ENCODE peak calls at places on chromosomes 2 and 18, in four cellular contexts. One of them, this sample, is unnamed.
A peak's percentile ranks its signal among the peaks of the same experiment; 100 is the strongest.

GRCh38 chr2:49861821-49862220 is 707.5 kb upstream of the FSHR start:
- DNase-seq in WTC11: no peak
- DNase-seq in bronchial epithelial cell: peak; percentile 1
- DNase-seq in AG04450: no peak
- DNase-seq in this sample: no peak

GRCh38 chr2:74119324-74119723 is 28.4 kb downstream of the BOLA3 start:
- DNase-seq in WTC11: no peak
- DNase-seq in bronchial epithelial cell: no peak
- DNase-seq in AG04450: no peak
- DNase-seq in this sample: no peak

GRCh38 chr2:163247151-163247872 is 408.7 kb upstream of the KCNH7 start:
- DNase-seq in WTC11: no peak
- DNase-seq in bronchial epithelial cell: no peak
- DNase-seq in AG04450: no peak
- DNase-seq in this sample: no peak

GRCh38 chr2:68911246-68911645 is 40.0 kb upstream of the BMP10 start:
- DNase-seq in WTC11: no peak
- DNase-seq in bronchial epithelial cell: peak; percentile 44
- DNase-seq in AG04450: no peak
- DNase-seq in this sample: no peak

GRCh38 chr18:74596959-74597661 is 560 bp upstream of the ZNF407 start:
- DNase-seq in WTC11: peak; percentile 61
- DNase-seq in bronchial epithelial cell: peak; percentile 7
- DNase-seq in AG04450: no peak
- DNase-seq in this sample: peak; percentile 27

GRCh38 chr2:134836986-134837385 is 1.4 kb upstream of the ACMSD start:
- DNase-seq in WTC11: no peak
- DNase-seq in bronchial epithelial cell: peak; percentile 96
- DNase-seq in AG04450: peak; percentile 50
- DNase-seq in this sample: no peak

GRCh38 chr18:23479829-23480505 is 23.3 kb upstream of the RMC1 start:
- DNase-seq in WTC11: no peak
- DNase-seq in bronchial epithelial cell: no peak
- DNase-seq in AG04450: no peak
- DNase-seq in this sample: no peak

GRCh38 chr2:226581004-226581403 is 218.6 kb downstream of the IRS1 start:
- DNase-seq in WTC11: no peak
- DNase-seq in bronchial epithelial cell: no peak
- DNase-seq in AG04450: no peak
- DNase-seq in this sample: no peak

GRCh38 chr18:36366994-36367839 is 69.7 kb downstream of the FHOD3 start:
- DNase-seq in WTC11: no peak
- DNase-seq in bronchial epithelial cell: no peak
- DNase-seq in AG04450: no peak
- DNase-seq in this sample: no peak

GRCh38 chr18:62585274-62586147 is 62.7 kb downstream of the ZCCHC2 start:
- DNase-seq in WTC11: no peak
- DNase-seq in bronchial epithelial cell: no peak
- DNase-seq in AG04450: no peak
- DNase-seq in this sample: no peak

GRCh38 chr2:177669625-177670330 is 277.2 kb downstream of the AGPS start:
- DNase-seq in WTC11: no peak
- DNase-seq in bronchial epithelial cell: no peak
- DNase-seq in AG04450: no peak
- DNase-seq in this sample: no peak

GRCh38 chr2:37343537-37344434 is 644 bp upstream of the QPCT start:
- DNase-seq in WTC11: no peak
- DNase-seq in bronchial epithelial cell: peak; percentile 50
- DNase-seq in AG04450: no peak
- DNase-seq in this sample: no peak

GRCh38 chr18:61995547-61996062 is 102.8 kb upstream of the RNF152 start:
- DNase-seq in WTC11: no peak
- DNase-seq in bronchial epithelial cell: peak; percentile 95
- DNase-seq in AG04450: no peak
- DNase-seq in this sample: no peak

GRCh38 chr2:32977228-32977758 is 30.5 kb downstream of the LTBP1 start:
- DNase-seq in WTC11: no peak
- DNase-seq in bronchial epithelial cell: peak; percentile 95
- DNase-seq in AG04450: no peak
- DNase-seq in this sample: no peak

GRCh38 chr18:56388571-56388970 is 249.8 kb downstream of the TXNL1 start:
- DNase-seq in WTC11: no peak
- DNase-seq in bronchial epithelial cell: peak; percentile 74
- DNase-seq in AG04450: no peak
- DNase-seq in this sample: no peak

GRCh38 chr2:149098722-149099121 is 60.2 kb downstream of the LYPD6B start:
- DNase-seq in WTC11: no peak
- DNase-seq in bronchial epithelial cell: no peak
- DNase-seq in AG04450: no peak
- DNase-seq in this sample: no peak

GRCh38 chr2:54895735-54896134 is 154.5 kb downstream of the RTN4 start:
- DNase-seq in WTC11: no peak
- DNase-seq in bronchial epithelial cell: no peak
- DNase-seq in AG04450: no peak
- DNase-seq in this sample: no peak

DNA sequence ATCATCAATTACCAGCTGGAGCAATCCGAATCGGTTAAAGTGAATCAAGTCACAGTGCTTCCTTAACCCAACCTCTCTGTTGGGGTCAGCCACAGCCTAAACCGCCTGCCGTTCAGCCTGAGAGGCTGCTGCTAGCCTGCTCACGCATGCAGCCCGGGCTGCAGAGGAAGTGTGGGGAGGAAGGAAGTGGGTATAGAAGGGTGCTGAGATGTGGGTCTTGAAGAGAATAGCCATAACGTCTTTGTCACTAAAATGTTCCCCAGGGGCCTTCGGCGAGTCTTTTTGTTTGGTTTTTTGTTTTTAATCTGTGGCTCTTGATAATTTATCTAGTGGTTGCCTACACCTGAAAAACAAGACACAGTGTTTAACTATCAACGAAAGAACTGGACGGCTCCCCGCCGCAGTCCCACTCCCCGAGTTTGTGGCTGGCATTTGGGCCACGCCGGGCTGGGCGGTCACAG is 496 bp upstream of the ITGA4 start:
- DNase-seq in WTC11: peak; percentile 41
- DNase-seq in bronchial epithelial cell: peak; percentile 1
- DNase-seq in AG04450: no peak
- DNase-seq in this sample: no peak
- TF ChIP-seq CTCF in WTC11: no peak
- TF ChIP-seq CTCF in bronchial epithelial cell: no peak
- TF ChIP-seq CTCF in AG04450: no peak
- TF ChIP-seq CTCF in this sample: no peak

DNA sequence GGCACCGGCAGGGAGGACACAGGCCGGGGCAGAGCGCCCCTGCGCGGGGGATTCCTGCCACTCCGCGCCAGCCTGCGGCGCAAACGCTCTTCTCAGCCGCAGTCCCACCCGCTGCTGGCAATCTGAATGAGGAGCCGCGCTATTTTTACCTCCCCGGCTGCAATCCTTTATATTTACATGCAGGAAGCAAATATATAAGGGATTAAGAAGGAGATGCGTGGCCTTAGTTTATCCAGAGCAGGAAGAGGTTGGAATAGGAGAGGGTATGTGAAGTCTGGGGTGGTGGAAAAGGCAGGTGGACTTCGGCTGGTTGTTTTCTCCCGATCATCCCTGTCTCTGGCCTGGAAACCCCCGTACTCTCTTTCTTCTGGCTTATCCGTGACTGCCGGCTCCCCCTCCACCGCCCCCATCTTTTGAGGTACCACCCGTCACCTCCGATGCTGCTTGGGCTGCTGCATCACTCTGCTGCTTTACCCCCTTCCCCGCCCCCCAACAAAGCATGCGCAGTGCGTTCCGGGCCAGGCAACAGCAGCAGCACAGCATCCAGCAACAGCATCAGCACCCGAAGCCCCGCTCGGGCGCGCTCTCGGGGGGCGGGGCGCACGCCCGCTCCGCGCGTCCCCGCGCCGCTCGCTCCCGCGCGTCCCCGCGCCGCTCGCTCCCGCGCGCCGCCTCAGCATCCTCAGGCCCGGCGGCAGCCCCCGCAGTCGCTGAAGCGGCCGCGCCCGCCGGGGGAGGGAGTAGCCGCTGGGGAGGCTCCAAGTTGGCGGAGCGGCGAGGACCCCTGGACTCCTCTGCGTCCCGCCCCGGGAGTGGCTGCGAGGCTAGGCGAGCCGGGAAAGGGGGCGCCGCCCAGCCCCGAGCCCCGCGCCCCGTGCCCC is at the start of gene ADAM23:
- DNase-seq in WTC11: peak; percentile 78
- DNase-seq in bronchial epithelial cell: no peak
- DNase-seq in AG04450: no peak
- DNase-seq in this sample: no peak
- TF ChIP-seq CTCF in WTC11: no peak
- TF ChIP-seq CTCF in bronchial epithelial cell: no peak
- TF ChIP-seq CTCF in AG04450: no peak
- TF ChIP-seq CTCF in this sample: no peak

GRCh38 chr2:17672583-17673317 is 80.9 kb downstream of the SMC6 start:
- DNase-seq in WTC11: no peak
- DNase-seq in bronchial epithelial cell: peak; percentile 85
- DNase-seq in AG04450: no peak
- DNase-seq in this sample: no peak
- TF ChIP-seq CTCF in WTC11: no peak
- TF ChIP-seq CTCF in bronchial epithelial cell: no peak
- TF ChIP-seq CTCF in AG04450: no peak
- TF ChIP-seq CTCF in this sample: no peak

GRCh38 chr2:229712125-229712524 is 2.2 kb downstream of the DNER start:
- DNase-seq in WTC11: no peak
- DNase-seq in bronchial epithelial cell: peak; percentile 8
- DNase-seq in AG04450: no peak
- DNase-seq in this sample: no peak
- TF ChIP-seq CTCF in WTC11: no peak
- TF ChIP-seq CTCF in bronchial epithelial cell: no peak
- TF ChIP-seq CTCF in AG04450: peak; percentile 19
- TF ChIP-seq CTCF in this sample: no peak

DNA sequence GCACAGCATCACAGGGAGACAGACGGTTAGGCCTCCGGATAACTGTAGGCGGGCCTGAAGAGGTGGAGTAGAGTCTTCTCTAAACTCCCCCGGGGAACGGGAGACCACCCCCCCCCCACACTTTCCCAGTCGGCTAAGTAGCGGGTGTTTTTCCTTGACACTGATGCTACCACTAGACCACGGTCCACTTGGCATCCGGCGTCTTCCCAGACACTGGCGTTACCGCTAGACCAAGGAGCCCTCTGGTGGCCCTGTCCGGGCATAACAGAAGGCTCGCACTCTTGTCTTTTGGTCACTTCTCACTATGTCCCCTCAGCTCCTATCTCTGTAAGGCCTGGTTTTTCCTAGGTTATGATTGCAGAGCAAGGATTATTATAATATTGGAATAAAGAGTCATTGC is 25.7 kb upstream of the NCL start:
- DNase-seq in WTC11: peak; percentile 80
- DNase-seq in bronchial epithelial cell: no peak
- DNase-seq in AG04450: no peak
- DNase-seq in this sample: no peak
- TF ChIP-seq CTCF in WTC11: peak; percentile 51
- TF ChIP-seq CTCF in bronchial epithelial cell: peak; percentile 17
- TF ChIP-seq CTCF in AG04450: peak; percentile 14
- TF ChIP-seq CTCF in this sample: no peak

DNA sequence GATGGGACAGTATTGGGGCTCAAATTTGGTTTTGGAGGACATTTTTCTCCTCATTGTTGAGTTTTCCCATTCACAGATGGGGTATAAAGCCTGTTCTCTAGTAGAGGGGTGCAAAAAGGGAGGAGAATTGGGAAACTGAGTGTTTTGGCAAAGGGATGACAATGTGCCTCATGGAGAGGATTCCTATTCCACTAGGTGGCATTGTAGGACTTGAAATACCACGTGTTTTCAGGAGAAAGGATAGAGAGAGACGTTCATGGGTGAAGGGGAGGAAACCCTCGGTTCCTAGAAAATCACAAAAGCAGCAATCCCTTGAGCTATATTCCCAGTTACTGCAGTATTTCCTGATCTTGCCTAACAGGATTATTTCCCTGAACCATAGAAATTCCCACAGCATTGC is 113.7 kb upstream of the SRD5A2 start:
- DNase-seq in WTC11: no peak
- DNase-seq in bronchial epithelial cell: no peak
- DNase-seq in AG04450: no peak
- DNase-seq in this sample: no peak
- TF ChIP-seq CTCF in WTC11: no peak
- TF ChIP-seq CTCF in bronchial epithelial cell: peak; percentile 15
- TF ChIP-seq CTCF in AG04450: peak; percentile 7
- TF ChIP-seq CTCF in this sample: no peak

This sample was measured in omental fat pad.